ENCODE peak calls at places on chromosomes 6 and 20, in six cellular contexts. H, O, M, I, D and Y are unnamed samples.

GRCh38 chr20:63641146-63641791 is 12.0 kb downstream of the STMN3 start:
- DNase-seq in I (no peak), O (no peak), D (peak), H (peak), M (peak), Y (no peak)

GRCh38 chr6:138219398-138219797 is 1.1 kb upstream of the PBOV1 start:
- DNase-seq in I (no peak), D (no peak), O (no peak), H (peak), M (no peak), Y (no peak)

GRCh38 chr6:15363164-15363522 is 117.3 kb downstream of the JARID2 start:
- DNase-seq in D (no peak), H (no peak), O (no peak), I (no peak), M (no peak), Y (no peak)

GRCh38 chr6:15327271-15327670 is 81.4 kb downstream of the JARID2 start:
- DNase-seq in I (no peak), M (no peak), O (no peak), H (peak), D (no peak), Y (peak)

GRCh38 chr20:1825492-1825891 is 69.7 kb upstream of the SIRPA start:
- DNase-seq in O (no peak), D (no peak), I (no peak), H (no peak), M (no peak), Y (no peak)

GRCh38 chr6:168455847-168456530 is 15.0 kb downstream of the SMOC2 start:
- DNase-seq in M (no peak), O (no peak), I (no peak), H (no peak), D (no peak), Y (no peak)

GRCh38 chr20:40258931-40259330 is 430.1 kb downstream of the MAFB start:
- DNase-seq in M (no peak), D (no peak), O (no peak), H (no peak), I (no peak), Y (no peak)

GRCh38 chr6:17258763-17259162 is 22.4 kb upstream of the RBM24 start:
- DNase-seq in D (no peak), M (no peak), H (no peak), I (no peak), O (no peak), Y (no peak)

GRCh38 chr6:48098923-48099322 is 12.1 kb downstream of the PTCHD4 start:
- DNase-seq in H (no peak), D (no peak), O (no peak), M (no peak), I (no peak), Y (no peak)

GRCh38 chr6:6758915-6759654 is 170.6 kb downstream of the LY86 start:
- DNase-seq in D (peak), O (peak), M (peak), H (peak), I (peak), Y (peak)
- TF ChIP-seq CTCF in D (peak), O (peak), M (peak), H (peak), I (peak), Y (peak)

DNA sequence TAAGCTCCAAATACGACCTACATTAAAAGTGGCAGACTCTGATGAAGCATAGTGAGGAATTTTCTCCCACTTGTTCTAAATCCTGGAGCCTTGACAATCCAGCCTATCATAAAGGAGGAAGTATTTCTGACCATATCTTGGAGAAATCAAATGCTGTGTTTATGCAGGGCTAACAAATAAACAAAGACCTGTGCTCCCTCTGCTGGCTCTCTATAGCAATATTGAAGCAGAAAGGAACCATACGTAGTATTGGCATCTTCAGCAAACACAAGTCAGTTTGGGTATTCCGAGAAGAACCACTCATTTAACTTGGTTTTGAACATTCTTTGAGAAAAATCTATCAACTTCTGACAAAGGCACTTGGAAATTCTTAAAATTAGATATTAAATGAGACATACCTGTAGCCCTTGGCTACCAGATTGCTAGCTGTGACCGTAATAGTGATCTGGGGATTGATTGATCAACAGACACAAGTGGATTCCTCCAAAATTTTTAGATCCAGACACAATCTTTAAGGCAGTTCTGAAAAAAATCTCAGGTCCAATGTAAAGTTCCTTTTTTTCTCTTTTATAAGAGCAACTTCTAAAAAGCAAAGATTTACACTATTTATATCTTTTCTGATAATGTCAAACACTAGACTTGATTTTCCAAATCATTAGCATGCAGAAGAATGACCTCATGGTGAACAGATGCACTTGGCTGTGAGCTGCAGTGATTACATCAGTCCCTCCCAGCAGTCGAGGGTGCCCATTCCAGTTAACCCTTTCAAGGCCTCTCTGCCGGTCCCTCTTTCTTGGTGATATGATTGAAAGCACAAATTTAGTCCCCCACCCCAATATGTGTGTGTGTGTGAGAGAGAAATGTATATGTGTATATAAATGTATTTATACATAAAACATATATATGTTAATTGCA is 40.2 kb downstream of the INSM1 start:
- DNase-seq in H (no peak), M (no peak), O (no peak), D (peak), I (no peak), Y (no peak)
- TF ChIP-seq CTCF in H (no peak), M (peak), O (no peak), D (peak), I (no peak), Y (no peak)

GRCh38 chr20:51220293-51220706 is 197.4 kb upstream of the KCNG1 start:
- DNase-seq in I (no peak), O (peak), M (no peak), D (peak), H (peak), Y (peak)
- TF ChIP-seq CTCF in I (no peak), O (peak), M (peak), D (peak), H (peak), Y (peak)

DNA sequence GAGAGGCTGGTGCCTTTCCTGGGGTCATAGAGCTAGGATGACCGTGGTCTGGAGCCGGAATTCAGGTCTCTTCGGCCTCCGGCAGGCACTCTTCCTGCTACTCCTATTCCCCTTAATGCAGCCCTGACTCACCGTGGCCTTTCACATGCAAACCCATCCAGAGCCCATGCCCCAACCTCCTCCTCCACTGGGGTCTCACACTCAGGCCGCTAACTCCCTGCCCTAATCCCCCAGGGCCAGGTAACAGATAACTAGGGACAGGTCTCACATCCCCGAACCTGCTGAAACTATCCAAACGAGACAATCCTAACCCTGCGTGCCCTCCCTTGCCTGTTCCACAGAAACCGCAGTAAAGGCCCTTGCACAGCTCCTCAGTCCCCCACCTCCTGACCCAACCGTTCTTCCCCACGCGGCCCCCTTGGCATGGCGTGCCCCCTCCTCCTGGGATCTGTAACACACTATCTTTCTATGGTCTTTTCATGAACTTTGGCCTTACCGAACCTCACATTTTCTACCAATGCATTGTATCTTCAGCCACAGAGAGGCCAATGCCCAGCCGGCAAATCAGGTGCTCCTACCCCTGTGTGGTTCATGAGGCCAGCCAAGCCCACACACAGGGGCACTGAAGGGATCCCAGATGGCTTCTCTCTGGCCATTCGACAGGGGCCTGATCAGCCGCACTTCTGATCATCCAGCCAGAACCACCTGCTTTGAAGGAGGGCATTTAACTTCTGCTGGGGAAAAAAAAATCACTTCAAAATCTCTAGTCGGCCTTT is 245.5 kb upstream of the EXOC2 start:
- DNase-seq in O (peak), D (peak), H (no peak), M (no peak), I (no peak), Y (peak)
- TF ChIP-seq CTCF in O (no peak), D (no peak), H (no peak), M (no peak), I (no peak), Y (no peak)

GRCh38 chr6:41193884-41194283 is 7.1 kb downstream of the TREML2 start:
- DNase-seq in D (no peak), H (no peak), O (no peak), I (no peak), M (no peak), Y (no peak)
- TF ChIP-seq CTCF in D (no peak), H (no peak), O (no peak), I (no peak), M (no peak), Y (no peak)

GRCh38 chr6:4775591-4776492 is at the start of gene CDYL:
- DNase-seq in M (peak), I (peak), H (peak), D (peak), O (peak), Y (peak)
- TF ChIP-seq CTCF in M (no peak), I (no peak), H (peak), D (peak), O (no peak), Y (no peak)

DNA sequence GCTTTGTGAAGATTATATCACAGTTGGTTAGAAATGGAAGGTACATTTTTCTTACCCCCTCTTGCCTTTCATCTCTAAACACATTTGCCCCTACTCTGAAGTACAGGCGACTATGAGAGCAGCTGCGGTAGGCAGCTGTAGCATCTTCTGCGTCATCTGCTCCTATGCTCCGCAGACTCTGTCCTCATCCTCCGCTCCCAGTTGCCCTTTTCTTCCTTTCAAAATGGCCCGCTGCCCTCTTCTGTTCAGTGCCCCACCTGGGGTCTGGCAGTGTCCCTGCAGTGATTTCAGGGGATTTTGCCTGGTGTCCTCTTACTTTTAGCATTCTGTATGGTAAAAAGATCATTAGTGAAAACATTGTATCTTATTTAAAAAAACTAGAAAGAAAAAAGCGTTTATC is 47.8 kb upstream of the REV3L start:
- DNase-seq in O (peak), D (no peak), H (no peak), M (no peak), I (no peak), Y (no peak)
- TF ChIP-seq CTCF in O (no peak), D (peak), H (no peak), M (no peak), I (no peak), Y (no peak)

GRCh38 chr6:116390571-116390970 is 19.8 kb downstream of the DSE start:
- DNase-seq in M (peak), I (no peak), O (no peak), H (no peak), D (no peak), Y (no peak)

GRCh38 chr6:116396451-116396850 is 25.7 kb downstream of the DSE start:
- DNase-seq in I (no peak), H (no peak), D (no peak), O (no peak), M (no peak), Y (no peak)

GRCh38 chr6:116395647-116396046 is 24.9 kb downstream of the DSE start:
- DNase-seq in H (no peak), O (no peak), M (no peak), D (no peak), I (no peak), Y (no peak)

GRCh38 chr6:116392158-116393032 is 21.6 kb downstream of the DSE start:
- DNase-seq in M (peak), I (no peak), H (no peak), D (no peak), O (no peak), Y (no peak)

DNA sequence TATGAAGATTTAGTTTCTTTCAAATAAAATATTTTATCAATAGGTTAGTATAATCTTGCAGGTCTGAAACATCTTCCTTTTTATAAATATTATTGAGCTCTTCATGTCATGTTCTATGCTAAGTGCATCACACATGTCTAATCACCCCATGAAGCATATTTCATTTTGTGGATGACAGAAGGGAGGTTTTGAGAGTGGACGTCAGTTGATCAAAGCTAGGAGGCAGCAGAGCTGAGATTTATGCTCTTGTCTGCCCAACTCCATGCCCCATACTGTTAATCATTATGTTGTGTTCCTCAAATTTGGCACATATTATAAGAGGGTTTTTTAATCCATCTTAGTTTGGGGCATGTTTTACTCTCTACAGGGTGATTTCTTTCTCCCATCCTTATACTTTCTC is 22.7 kb downstream of the DSE start:
- DNase-seq in H (no peak), I (no peak), M (no peak), O (no peak), D (no peak), Y (no peak)
- TF ChIP-seq CTCF in H (no peak), I (no peak), M (no peak), O (no peak), D (peak), Y (no peak)